ENCODE peak calls at places on chromosomes 12 and 14, in ten cellular contexts. R is left lobe of liver; Y is body of pancreas; J is activated CD8-positive, alpha-beta T cell treated with anti-CD3 and anti-CD28 coated beads, Interleukin-2, amount 10 ng/mL, durations not matched to agents 7 days and 5 days; L is stimulated activated effector memory CD8-positive, alpha-beta T cell treated with anti-CD3 and anti-CD28 coated beads, Interleukin-12 subunit alpha, Interleukin-12 subunit beta, amount 100 ng/mL, for 72 hours; A is T-cell; O is memory B cell; X is activated T-cell treated with anti-CD3 and anti-CD28 coated beads, Interleukin-2, amount 50 U/mL, for 4 hours; K is lower lobe of right lung; M is CD8-positive, alpha-beta T cell. D is an unnamed sample.

GRCh38 chr14:63478024-63478423 is 65.2 kb downstream of the PPP2R5E start:
- ATAC-seq in L (peak), R (peak), A (no peak), O (peak), M (peak), K (no peak), Y (no peak), J (peak), X (peak), D (no peak)

GRCh38 chr12:71865166-71865713 is 25.7 kb downstream of the TBC1D15 start:
- ATAC-seq in K (peak), R (no peak), M (no peak), L (peak), O (no peak), X (peak), Y (no peak), A (no peak), J (no peak), D (peak)

GRCh38 chr12:24562761-24563392 is 386.0 kb downstream of the BCAT1 start:
- ATAC-seq in R (peak), X (peak), K (peak), Y (peak), A (no peak), M (no peak), L (peak), O (peak), J (no peak), D (peak)

GRCh38 chr12:84789184-84789583 is 123.4 kb downstream of the SLC6A15 start:
- ATAC-seq in M (no peak), R (no peak), J (no peak), O (no peak), A (no peak), L (no peak), Y (no peak), X (no peak), K (no peak), D (no peak)

GRCh38 chr14:73873660-73874059 is 13.0 kb upstream of the ZNF410 start:
- ATAC-seq in Y (no peak), K (no peak), J (no peak), A (no peak), R (no peak), L (no peak), M (no peak), O (no peak), X (no peak), D (no peak)

GRCh38 chr14:90523544-90523943 is 126.7 kb downstream of the CALM1 start:
- ATAC-seq in K (no peak), A (no peak), J (no peak), L (no peak), X (no peak), M (no peak), Y (no peak), R (no peak), O (no peak), D (no peak)

GRCh38 chr14:75200451-75200850 is 24.0 kb upstream of the TMED10 start:
- ATAC-seq in J (no peak), O (no peak), K (peak), R (no peak), M (no peak), A (no peak), Y (peak), X (no peak), L (no peak), D (peak)

GRCh38 chr14:104294983-104295680 is 156.7 kb downstream of the KIF26A start:
- ATAC-seq in K (no peak), Y (no peak), R (no peak), A (no peak), M (no peak), L (no peak), J (no peak), X (no peak), O (no peak), D (no peak)

GRCh38 chr14:37595809-37596595 is 573 bp downstream of the TTC6 start:
- ATAC-seq in X (peak), R (peak), K (peak), A (no peak), L (peak), Y (peak), M (peak), O (peak), J (peak), D (peak)

GRCh38 chr14:69619007-69619406 is 7.6 kb downstream of the SUSD6 start:
- ATAC-seq in K (no peak), R (no peak), Y (no peak), O (no peak), X (peak), M (no peak), J (no peak), A (no peak), L (no peak), D (no peak)

GRCh38 chr14:95500772-95501401 is 15.6 kb downstream of the SYNE3 start:
- ATAC-seq in M (no peak), Y (no peak), L (no peak), K (no peak), X (no peak), J (no peak), A (no peak), R (peak), O (no peak), D (no peak)

GRCh38 chr14:89912667-89913211 is 41.8 kb downstream of the EFCAB11 start:
- ATAC-seq in Y (peak), O (no peak), J (no peak), K (peak), R (no peak), A (no peak), X (no peak), M (no peak), L (no peak), D (peak)

GRCh38 chr14:68426661-68427549 is 366.0 kb downstream of the ZFP36L1 start:
- ATAC-seq in L (peak), K (no peak), R (no peak), M (no peak), J (no peak), X (no peak), Y (no peak), A (no peak), O (no peak), D (peak)

GRCh38 chr12:64385468-64385867 is 5.1 kb downstream of the C12orf56 start:
- ATAC-seq in X (peak), Y (no peak), M (no peak), R (no peak), K (no peak), L (peak), O (no peak), A (peak), J (peak), D (peak)

GRCh38 chr12:59916988-59917387 is 321.2 kb downstream of the SLC16A7 start:
- ATAC-seq in A (no peak), J (no peak), X (no peak), R (no peak), L (no peak), Y (no peak), M (no peak), O (no peak), K (no peak), D (no peak)

GRCh38 chr14:54784657-54785056 is 118.0 kb downstream of the GCH1 start:
- ATAC-seq in Y (no peak), A (no peak), M (no peak), K (no peak), X (no peak), O (no peak), L (no peak), J (no peak), R (peak), D (no peak)

GRCh38 chr14:72201645-72202044 is 269.4 kb downstream of the RGS6 start:
- ATAC-seq in Y (no peak), M (no peak), L (no peak), O (no peak), A (no peak), X (no peak), K (no peak), R (no peak), J (no peak), D (no peak)

D was measured in esophagus mucosa.